ENCODE peak calls at places on chromosome 7, in seven cellular contexts. T, F, Z, J, R, E and X are unnamed samples.
A peak's percentile ranks its signal among the peaks of the same experiment; 100 is the strongest.

GRCh38 chr7:2621061-2621828 is 10.5 kb upstream of the TTYH3 start:
- DNase-seq in T (peak; percentile 84), F (peak; percentile 82), Z (peak; percentile 55), J (no peak), R (peak; percentile 87), E (no peak), X (no peak)

GRCh38 chr7:124033807-124034753 is 1.2 kb upstream of the TMEM229A start:
- DNase-seq in T (no peak), F (no peak), Z (no peak), J (no peak), R (no peak), E (no peak), X (no peak)

GRCh38 chr7:99766484-99767099 is 17.4 kb downstream of the CYP3A4 start:
- DNase-seq in T (peak; percentile 2), F (no peak), Z (no peak), J (no peak), R (no peak), E (no peak), X (no peak)

GRCh38 chr7:140304071-140304799 is 94.1 kb downstream of the SLC37A3 start:
- DNase-seq in T (peak; percentile 70), F (no peak), Z (peak; percentile 34), J (peak; percentile 53), R (no peak), E (no peak), X (no peak)

GRCh38 chr7:41333506-41333905 is 369.4 kb downstream of the INHBA start:
- DNase-seq in T (peak; percentile 88), F (no peak), Z (no peak), J (no peak), R (no peak), E (peak; percentile 47), X (no peak)

GRCh38 chr7:158558816-158559215 is 28.8 kb downstream of the PTPRN2 start:
- DNase-seq in T (no peak), F (no peak), Z (no peak), J (no peak), R (no peak), E (no peak), X (no peak)

GRCh38 chr7:73519867-73520672 is 2.0 kb downstream of the BAZ1B start:
- DNase-seq in T (peak; percentile 28), F (no peak), Z (peak; percentile 28), J (peak; percentile 33), R (no peak), E (no peak), X (no peak)

GRCh38 chr7:106421181-106421762 is 136.5 kb upstream of the NAMPT start:
- DNase-seq in T (peak; percentile 98), F (peak; percentile 87), Z (peak; percentile 54), J (no peak), R (peak; percentile 93), E (peak; percentile 83), X (peak; percentile 86)

GRCh38 chr7:29764227-29764626 is 42.1 kb upstream of the WIPF3 start:
- DNase-seq in T (no peak), F (peak; percentile 35), Z (peak; percentile 24), J (no peak), R (no peak), E (no peak), X (no peak)

GRCh38 chr7:157465597-157466348 is 129.0 kb downstream of the DNAJB6 start:
- DNase-seq in T (peak; percentile 30), F (no peak), Z (no peak), J (no peak), R (no peak), E (no peak), X (no peak)

GRCh38 chr7:126656165-126656564 is 596.6 kb downstream of the GRM8 start:
- DNase-seq in T (no peak), F (no peak), Z (no peak), J (no peak), R (no peak), E (no peak), X (no peak)

GRCh38 chr7:40306596-40306995 is 171.8 kb downstream of the SUGCT start:
- DNase-seq in T (peak; percentile 93), F (no peak), Z (no peak), J (no peak), R (no peak), E (no peak), X (no peak)

GRCh38 chr7:140350056-140350455 is 48.3 kb downstream of the SLC37A3 start:
- DNase-seq in T (no peak), F (no peak), Z (no peak), J (no peak), R (no peak), E (no peak), X (no peak)

GRCh38 chr7:30222519-30223213 is 61.7 kb upstream of the ZNRF2 start:
- DNase-seq in T (no peak), F (no peak), Z (no peak), J (no peak), R (no peak), E (no peak), X (no peak)

GRCh38 chr7:155145477-155146255 is 75.5 kb downstream of the HTR5A start:
- DNase-seq in T (no peak), F (no peak), Z (no peak), J (no peak), R (no peak), E (no peak), X (no peak)

GRCh38 chr7:140509789-140510188 is 30.5 kb upstream of the MKRN1 start:
- DNase-seq in T (no peak), F (no peak), Z (peak; percentile 85), J (no peak), R (no peak), E (no peak), X (no peak)

GRCh38 chr7:27145884-27146401 is 1.6 kb downstream of the HOXA6 start:
- DNase-seq in T (no peak), F (no peak), Z (peak; percentile 42), J (no peak), R (peak; percentile 76), E (no peak), X (no peak)

GRCh38 chr7:77370606-77371005 is 45.5 kb downstream of the GSAP start:
- DNase-seq in T (no peak), F (no peak), Z (no peak), J (no peak), R (no peak), E (no peak), X (no peak)

GRCh38 chr7:518630-519428 is 817 bp downstream of the PDGFA start:
- DNase-seq in T (peak; percentile 78), F (peak; percentile 49), Z (peak; percentile 90), J (no peak), R (peak; percentile 95), E (no peak), X (no peak)

GRCh38 chr7:36249091-36249490 is 96.0 kb downstream of the EEPD1 start:
- DNase-seq in T (no peak), F (no peak), Z (no peak), J (no peak), R (no peak), E (no peak), X (no peak)
- TF ChIP-seq CTCF in T (no peak), F (no peak), Z (no peak), J (no peak), R (no peak), E (no peak), X (no peak)

GRCh38 chr7:47092331-47092730 is 489.6 kb downstream of the TNS3 start:
- DNase-seq in T (peak; percentile 34), F (no peak), Z (no peak), J (no peak), R (no peak), E (no peak), X (no peak)

GRCh38 chr7:47093254-47093798 is 488.6 kb downstream of the TNS3 start:
- DNase-seq in T (peak; percentile 57), F (no peak), Z (no peak), J (no peak), R (no peak), E (no peak), X (no peak)

GRCh38 chr7:47094462-47094861 is 487.4 kb downstream of the TNS3 start:
- DNase-seq in T (no peak), F (no peak), Z (no peak), J (no peak), R (no peak), E (no peak), X (no peak)

GRCh38 chr7:47093835-47094234 is 488.1 kb downstream of the TNS3 start:
- DNase-seq in T (no peak), F (no peak), Z (no peak), J (no peak), R (no peak), E (no peak), X (no peak)

DNA sequence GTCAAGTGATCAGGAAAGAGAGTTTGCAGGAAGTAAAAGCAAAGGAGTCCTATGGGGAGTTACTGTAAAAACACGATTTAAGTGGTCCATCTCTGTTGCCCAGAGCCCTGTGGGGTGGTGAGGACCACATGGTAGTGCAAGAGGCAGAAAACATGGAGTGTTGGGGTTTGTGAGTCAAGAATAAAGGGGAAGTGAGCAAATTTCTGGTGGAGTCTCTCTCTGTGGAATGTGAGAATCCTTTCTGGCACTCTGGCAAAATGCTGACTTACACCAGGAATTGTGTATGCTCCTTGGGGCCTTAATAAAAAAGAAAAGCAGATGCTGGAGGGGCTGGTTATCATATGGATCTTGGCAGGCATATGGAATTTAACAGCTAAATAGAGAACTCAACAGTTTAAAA is 486.0 kb downstream of the TNS3 start:
- DNase-seq in T (no peak), F (no peak), Z (no peak), J (no peak), R (no peak), E (no peak), X (no peak)
- TF ChIP-seq CTCF in T (no peak), F (no peak), Z (no peak), J (no peak), R (no peak), E (no peak), X (no peak)

GRCh38 chr7:17042211-17042610 is 160.4 kb upstream of the AGR3 start:
- DNase-seq in T (no peak), F (no peak), Z (no peak), J (no peak), R (no peak), E (no peak), X (no peak)

GRCh38 chr7:17044868-17045267 is 163.1 kb upstream of the AGR3 start:
- DNase-seq in T (no peak), F (no peak), Z (no peak), J (no peak), R (no peak), E (no peak), X (no peak)

GRCh38 chr7:17046666-17047065 is 164.9 kb upstream of the AGR3 start:
- DNase-seq in T (no peak), F (no peak), Z (no peak), J (no peak), R (no peak), E (no peak), X (no peak)

GRCh38 chr7:17043012-17043877 is 161.5 kb upstream of the AGR3 start:
- DNase-seq in T (peak; percentile 61), F (no peak), Z (no peak), J (no peak), R (no peak), E (no peak), X (no peak)

DNA sequence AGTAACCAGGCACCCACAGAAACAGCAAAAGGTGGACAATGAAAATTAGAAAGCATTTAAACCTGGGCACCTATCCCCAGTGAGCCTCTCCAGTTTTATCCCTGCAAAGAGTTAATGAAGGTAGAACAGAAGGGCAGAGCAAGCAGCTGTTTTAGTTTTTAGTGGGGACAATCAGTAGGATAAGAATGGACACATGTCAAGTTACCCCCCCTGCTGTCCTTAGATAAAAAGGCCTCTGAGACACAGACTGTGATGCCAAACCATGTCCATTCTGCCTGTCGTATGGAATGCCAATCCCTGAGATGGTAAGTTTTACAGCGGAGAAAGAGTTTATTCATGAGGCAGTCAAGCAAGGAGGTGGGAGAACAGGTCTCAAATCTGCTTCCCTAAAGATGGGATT is 162.6 kb upstream of the AGR3 start:
- DNase-seq in T (no peak), F (no peak), Z (no peak), J (peak; percentile 10), R (no peak), E (no peak), X (no peak)
- TF ChIP-seq CTCF in T (no peak), F (no peak), Z (no peak), J (no peak), R (no peak), E (no peak), X (no peak)

GRCh38 chr7:20508109-20508508 is 107.4 kb upstream of the ABCB5 start:
- DNase-seq in T (peak; percentile 13), F (no peak), Z (no peak), J (no peak), R (no peak), E (no peak), X (peak; percentile 57)
- TF ChIP-seq CTCF in T (no peak), F (no peak), Z (no peak), J (no peak), R (no peak), E (no peak), X (peak; percentile 19)